ENCODE peak calls at places on chromosomes 12 and 14, in seven cellular contexts. One of them, this sample, is unnamed.

GRCh38 chr12:5247144-5247543 is 184.8 kb upstream of the NTF3 start:
- DNase-seq in AG04450: no peak
- DNase-seq in nephron progenitor cell: no peak
- DNase-seq in foreskin fibroblast: no peak
- DNase-seq in H9: no peak
- DNase-seq in IMR-90: no peak
- DNase-seq in transverse colon: no peak
- DNase-seq in this sample: no peak

GRCh38 chr12:132827763-132828703 is 636 bp downstream of the GOLGA3 start:
- DNase-seq in AG04450: peak
- DNase-seq in nephron progenitor cell: no peak
- DNase-seq in foreskin fibroblast: peak
- DNase-seq in H9: no peak
- DNase-seq in IMR-90: peak
- DNase-seq in transverse colon: peak
- DNase-seq in this sample: no peak

GRCh38 chr14:35352274-35353233 is 52.0 kb downstream of the NFKBIA start:
- DNase-seq in AG04450: no peak
- DNase-seq in nephron progenitor cell: peak
- DNase-seq in foreskin fibroblast: no peak
- DNase-seq in H9: no peak
- DNase-seq in IMR-90: no peak
- DNase-seq in transverse colon: no peak
- DNase-seq in this sample: no peak

GRCh38 chr12:23303220-23303619 is 646.2 kb downstream of the SOX5 start:
- DNase-seq in AG04450: no peak
- DNase-seq in nephron progenitor cell: no peak
- DNase-seq in foreskin fibroblast: no peak
- DNase-seq in H9: no peak
- DNase-seq in IMR-90: no peak
- DNase-seq in transverse colon: no peak
- DNase-seq in this sample: no peak

GRCh38 chr12:401235-402126 is at the start of gene CCDC77:
- DNase-seq in AG04450: peak
- DNase-seq in nephron progenitor cell: peak
- DNase-seq in foreskin fibroblast: peak
- DNase-seq in H9: peak
- DNase-seq in IMR-90: peak
- DNase-seq in transverse colon: peak
- DNase-seq in this sample: peak

GRCh38 chr14:70885343-70886014 is 21.8 kb upstream of the PCNX1 start:
- DNase-seq in AG04450: no peak
- DNase-seq in nephron progenitor cell: no peak
- DNase-seq in foreskin fibroblast: no peak
- DNase-seq in H9: no peak
- DNase-seq in IMR-90: no peak
- DNase-seq in transverse colon: no peak
- DNase-seq in this sample: no peak

GRCh38 chr12:82069931-82070514 is 288.2 kb downstream of the CCDC59 start:
- DNase-seq in AG04450: no peak
- DNase-seq in nephron progenitor cell: no peak
- DNase-seq in foreskin fibroblast: no peak
- DNase-seq in H9: peak
- DNase-seq in IMR-90: no peak
- DNase-seq in transverse colon: no peak
- DNase-seq in this sample: no peak

GRCh38 chr14:105107781-105108515 is 42.7 kb upstream of the GPR132 start:
- DNase-seq in AG04450: no peak
- DNase-seq in nephron progenitor cell: no peak
- DNase-seq in foreskin fibroblast: no peak
- DNase-seq in H9: no peak
- DNase-seq in IMR-90: no peak
- DNase-seq in transverse colon: no peak
- DNase-seq in this sample: no peak

GRCh38 chr12:54631551-54631950 is 3.1 kb downstream of the LACRT start:
- DNase-seq in AG04450: no peak
- DNase-seq in nephron progenitor cell: no peak
- DNase-seq in foreskin fibroblast: no peak
- DNase-seq in H9: peak
- DNase-seq in IMR-90: no peak
- DNase-seq in transverse colon: no peak
- DNase-seq in this sample: no peak

GRCh38 chr12:108679282-108679681 is 45.6 kb upstream of the SELPLG start:
- DNase-seq in AG04450: no peak
- DNase-seq in nephron progenitor cell: no peak
- DNase-seq in foreskin fibroblast: no peak
- DNase-seq in H9: no peak
- DNase-seq in IMR-90: no peak
- DNase-seq in transverse colon: no peak
- DNase-seq in this sample: no peak

GRCh38 chr12:45273717-45274271 is 57.9 kb downstream of the ANO6 start:
- DNase-seq in AG04450: peak
- DNase-seq in nephron progenitor cell: no peak
- DNase-seq in foreskin fibroblast: peak
- DNase-seq in H9: no peak
- DNase-seq in IMR-90: peak
- DNase-seq in transverse colon: no peak
- DNase-seq in this sample: peak

GRCh38 chr12:49284672-49285071 is 10.3 kb upstream of the PRPH start:
- DNase-seq in AG04450: no peak
- DNase-seq in nephron progenitor cell: no peak
- DNase-seq in foreskin fibroblast: no peak
- DNase-seq in H9: no peak
- DNase-seq in IMR-90: no peak
- DNase-seq in transverse colon: no peak
- DNase-seq in this sample: no peak

GRCh38 chr12:104064031-104064841 is at the start of gene HCFC2:
- DNase-seq in AG04450: peak
- DNase-seq in nephron progenitor cell: peak
- DNase-seq in foreskin fibroblast: peak
- DNase-seq in H9: peak
- DNase-seq in IMR-90: peak
- DNase-seq in transverse colon: peak
- DNase-seq in this sample: peak
- TF ChIP-seq CTCF in AG04450: no peak
- TF ChIP-seq CTCF in nephron progenitor cell: no peak
- TF ChIP-seq CTCF in foreskin fibroblast: no peak
- TF ChIP-seq CTCF in H9: no peak
- TF ChIP-seq CTCF in IMR-90: no peak
- TF ChIP-seq CTCF in transverse colon: no peak
- TF ChIP-seq CTCF in this sample: no peak

GRCh38 chr14:99035268-99035667 is 236.7 kb downstream of the BCL11B start:
- DNase-seq in AG04450: no peak
- DNase-seq in nephron progenitor cell: no peak
- DNase-seq in foreskin fibroblast: peak
- DNase-seq in H9: no peak
- DNase-seq in IMR-90: no peak
- DNase-seq in transverse colon: peak
- DNase-seq in this sample: no peak

GRCh38 chr14:99036594-99037293 is 235.3 kb downstream of the BCL11B start:
- DNase-seq in AG04450: no peak
- DNase-seq in nephron progenitor cell: no peak
- DNase-seq in foreskin fibroblast: no peak
- DNase-seq in H9: no peak
- DNase-seq in IMR-90: no peak
- DNase-seq in transverse colon: no peak
- DNase-seq in this sample: no peak

GRCh38 chr14:99035712-99036593 is 236.0 kb downstream of the BCL11B start:
- DNase-seq in AG04450: peak
- DNase-seq in nephron progenitor cell: peak
- DNase-seq in foreskin fibroblast: peak
- DNase-seq in H9: peak
- DNase-seq in IMR-90: peak
- DNase-seq in transverse colon: peak
- DNase-seq in this sample: no peak

GRCh38 chr14:99033951-99034350 is 238.0 kb downstream of the BCL11B start:
- DNase-seq in AG04450: no peak
- DNase-seq in nephron progenitor cell: no peak
- DNase-seq in foreskin fibroblast: no peak
- DNase-seq in H9: no peak
- DNase-seq in IMR-90: no peak
- DNase-seq in transverse colon: no peak
- DNase-seq in this sample: no peak

DNA sequence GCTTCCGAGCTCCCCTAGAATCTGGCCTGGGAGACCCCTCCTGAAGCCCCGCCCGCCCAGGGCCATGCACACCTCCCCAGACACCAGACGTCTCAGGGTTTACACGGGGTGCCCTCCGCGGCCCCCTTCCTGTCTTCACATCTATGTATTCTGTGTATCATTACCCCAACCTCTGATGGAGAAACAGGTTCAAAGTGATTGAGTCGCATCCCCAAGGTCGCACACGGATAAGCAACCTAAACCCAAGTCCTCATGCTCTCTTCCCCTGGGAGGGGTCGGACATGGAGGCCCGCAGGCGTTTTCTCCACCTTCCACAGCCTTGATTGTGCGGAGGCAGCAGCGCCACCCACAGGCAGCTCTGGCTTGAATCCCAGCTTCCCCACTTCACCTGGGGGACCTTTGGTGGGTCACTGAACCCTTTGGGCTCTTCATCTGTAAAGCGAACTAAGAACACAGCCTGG is 237.3 kb downstream of the BCL11B start:
- DNase-seq in AG04450: no peak
- DNase-seq in nephron progenitor cell: no peak
- DNase-seq in foreskin fibroblast: no peak
- DNase-seq in H9: peak
- DNase-seq in IMR-90: no peak
- DNase-seq in transverse colon: no peak
- DNase-seq in this sample: no peak
- TF ChIP-seq CTCF in AG04450: no peak
- TF ChIP-seq CTCF in nephron progenitor cell: no peak
- TF ChIP-seq CTCF in foreskin fibroblast: no peak
- TF ChIP-seq CTCF in H9: peak
- TF ChIP-seq CTCF in IMR-90: no peak
- TF ChIP-seq CTCF in transverse colon: no peak
- TF ChIP-seq CTCF in this sample: no peak

GRCh38 chr12:85280984-85281946 is 1.2 kb downstream of the ALX1 start:
- DNase-seq in AG04450: no peak
- DNase-seq in nephron progenitor cell: peak
- DNase-seq in foreskin fibroblast: no peak
- DNase-seq in H9: no peak
- DNase-seq in IMR-90: no peak
- DNase-seq in transverse colon: no peak
- DNase-seq in this sample: no peak

GRCh38 chr12:85281947-85282312 is 1.9 kb downstream of the ALX1 start:
- DNase-seq in AG04450: no peak
- DNase-seq in nephron progenitor cell: no peak
- DNase-seq in foreskin fibroblast: no peak
- DNase-seq in H9: no peak
- DNase-seq in IMR-90: no peak
- DNase-seq in transverse colon: no peak
- DNase-seq in this sample: no peak

GRCh38 chr12:85278598-85279448 is 1.2 kb upstream of the ALX1 start:
- DNase-seq in AG04450: no peak
- DNase-seq in nephron progenitor cell: peak
- DNase-seq in foreskin fibroblast: no peak
- DNase-seq in H9: peak
- DNase-seq in IMR-90: no peak
- DNase-seq in transverse colon: no peak
- DNase-seq in this sample: no peak

GRCh38 chr12:85279449-85280137 is 427 bp upstream of the ALX1 start:
- DNase-seq in AG04450: no peak
- DNase-seq in nephron progenitor cell: peak
- DNase-seq in foreskin fibroblast: peak
- DNase-seq in H9: peak
- DNase-seq in IMR-90: no peak
- DNase-seq in transverse colon: no peak
- DNase-seq in this sample: no peak

DNA sequence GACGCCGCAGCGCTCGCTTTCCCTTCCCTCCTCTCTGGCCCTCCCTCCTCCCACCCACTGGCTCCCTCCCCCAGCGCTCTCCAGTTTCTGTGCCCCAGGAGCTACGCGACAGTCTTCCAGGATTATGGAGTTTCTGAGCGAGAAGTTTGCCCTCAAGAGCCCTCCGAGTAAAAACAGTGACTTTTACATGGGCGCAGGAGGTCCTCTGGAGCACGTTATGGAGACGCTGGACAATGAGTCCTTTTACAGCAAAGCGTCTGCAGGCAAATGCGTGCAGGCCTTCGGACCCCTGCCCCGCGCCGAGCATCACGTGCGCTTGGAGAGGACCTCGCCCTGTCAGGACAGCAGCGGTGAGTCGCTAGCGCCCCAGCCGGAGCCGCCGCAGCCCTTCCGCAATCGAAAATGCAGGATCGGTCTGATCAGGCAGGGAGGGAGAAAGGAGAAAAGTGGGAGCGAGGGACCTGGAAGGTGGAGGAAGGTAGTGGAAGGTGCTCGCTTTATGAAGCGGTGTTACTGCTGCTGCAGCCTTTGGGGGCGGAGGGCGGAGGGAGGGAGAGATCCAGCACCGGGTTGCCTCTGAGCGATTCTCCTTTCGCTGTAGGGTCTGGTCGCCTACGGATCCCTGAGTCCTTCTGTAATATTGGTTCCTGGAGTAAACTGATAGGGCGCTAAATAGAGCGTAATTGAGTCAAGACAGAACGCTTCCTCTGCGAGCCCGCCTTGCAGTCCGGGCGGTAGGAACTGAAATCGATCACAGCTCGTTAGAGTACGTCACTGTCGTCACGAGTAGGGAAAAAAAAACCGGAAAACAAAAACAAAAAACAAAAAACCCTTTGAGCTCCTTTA is at the start of gene ALX1:
- DNase-seq in AG04450: no peak
- DNase-seq in nephron progenitor cell: peak
- DNase-seq in foreskin fibroblast: peak
- DNase-seq in H9: peak
- DNase-seq in IMR-90: peak
- DNase-seq in transverse colon: peak
- DNase-seq in this sample: no peak
- TF ChIP-seq CTCF in AG04450: no peak
- TF ChIP-seq CTCF in nephron progenitor cell: no peak
- TF ChIP-seq CTCF in foreskin fibroblast: no peak
- TF ChIP-seq CTCF in H9: peak
- TF ChIP-seq CTCF in IMR-90: no peak
- TF ChIP-seq CTCF in transverse colon: no peak
- TF ChIP-seq CTCF in this sample: no peak

DNA sequence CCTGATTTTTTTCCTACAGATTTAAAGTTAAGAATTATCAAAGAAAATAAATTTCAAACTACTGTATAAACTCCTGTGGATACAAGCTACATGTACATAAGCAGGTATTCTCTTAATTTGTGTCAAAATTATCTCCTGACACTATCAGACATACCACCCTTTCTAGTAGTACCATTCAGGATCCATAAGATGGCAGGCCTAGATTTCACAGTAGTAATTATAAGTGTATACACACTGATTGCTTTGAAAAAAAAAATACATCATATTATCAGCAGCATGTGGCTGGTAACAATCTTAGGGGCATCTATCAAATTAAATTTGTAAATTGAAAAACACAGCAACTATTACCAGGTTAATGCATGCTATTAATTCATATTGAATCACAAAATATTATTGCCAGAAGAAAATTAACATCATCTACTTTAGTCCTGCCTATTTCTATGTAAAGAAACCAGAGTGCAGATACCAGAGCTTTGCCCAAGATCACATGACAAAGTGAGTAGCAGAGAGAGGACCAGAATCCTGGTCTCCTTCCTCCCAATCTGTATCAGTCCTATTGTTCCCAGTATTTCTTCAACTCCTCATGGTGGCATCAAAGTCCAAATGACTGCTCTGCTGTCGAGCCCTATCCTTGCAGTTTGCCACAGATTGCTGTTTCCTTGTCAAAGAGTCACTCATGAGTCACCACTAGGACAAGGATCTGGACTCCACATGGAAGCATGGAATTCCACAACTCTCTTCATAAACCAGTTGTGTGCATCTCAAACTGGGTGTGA is 27.7 kb upstream of the CALM1 start:
- DNase-seq in AG04450: no peak
- DNase-seq in nephron progenitor cell: no peak
- DNase-seq in foreskin fibroblast: peak
- DNase-seq in H9: no peak
- DNase-seq in IMR-90: peak
- DNase-seq in transverse colon: peak
- DNase-seq in this sample: no peak
- TF ChIP-seq CTCF in AG04450: no peak
- TF ChIP-seq CTCF in nephron progenitor cell: no peak
- TF ChIP-seq CTCF in foreskin fibroblast: no peak
- TF ChIP-seq CTCF in H9: no peak
- TF ChIP-seq CTCF in IMR-90: peak
- TF ChIP-seq CTCF in transverse colon: peak
- TF ChIP-seq CTCF in this sample: no peak